ENCODE peak calls at places on chromosomes 6 and 20, in four cellular contexts. One of them, this sample, is unnamed.

GRCh38 chr6:157227202-157228166 is 95.8 kb downstream of the TMEM242 start:
- DNase-seq in CD8-positive, alpha-beta T cell: no peak
- DNase-seq in ELR: peak; percentile 36
- DNase-seq in GM10248: no peak
- DNase-seq in this sample: no peak

GRCh38 chr6:145752638-145753037 is 17.3 kb upstream of the EPM2A start:
- DNase-seq in CD8-positive, alpha-beta T cell: no peak
- DNase-seq in ELR: no peak
- DNase-seq in GM10248: no peak
- DNase-seq in this sample: no peak

GRCh38 chr6:61940919-61941318 is 345.1 kb downstream of the KHDRBS2 start:
- DNase-seq in CD8-positive, alpha-beta T cell: no peak
- DNase-seq in ELR: no peak
- DNase-seq in GM10248: no peak
- DNase-seq in this sample: no peak

GRCh38 chr20:3250091-3250504 is 11.1 kb upstream of the SLC4A11 start:
- DNase-seq in CD8-positive, alpha-beta T cell: no peak
- DNase-seq in ELR: peak; percentile 46
- DNase-seq in GM10248: no peak
- DNase-seq in this sample: no peak

GRCh38 chr6:37576336-37576737 is 76.6 kb upstream of the CCDC167 start:
- DNase-seq in CD8-positive, alpha-beta T cell: no peak
- DNase-seq in ELR: peak; percentile 97
- DNase-seq in GM10248: no peak
- DNase-seq in this sample: peak; percentile 91

GRCh38 chr6:104566411-104566810 is 293.3 kb downstream of the HACE1 start:
- DNase-seq in CD8-positive, alpha-beta T cell: no peak
- DNase-seq in ELR: peak; percentile 76
- DNase-seq in GM10248: no peak
- DNase-seq in this sample: peak; percentile 19

GRCh38 chr20:12999201-12999600 is 9.6 kb upstream of the SPTLC3 start:
- DNase-seq in CD8-positive, alpha-beta T cell: no peak
- DNase-seq in ELR: no peak
- DNase-seq in GM10248: no peak
- DNase-seq in this sample: no peak

GRCh38 chr20:51122931-51123658 is 100.2 kb upstream of the KCNG1 start:
- DNase-seq in CD8-positive, alpha-beta T cell: no peak
- DNase-seq in ELR: no peak
- DNase-seq in GM10248: no peak
- DNase-seq in this sample: no peak

GRCh38 chr20:40293740-40294139 is 395.3 kb downstream of the MAFB start:
- DNase-seq in CD8-positive, alpha-beta T cell: no peak
- DNase-seq in ELR: no peak
- DNase-seq in GM10248: no peak
- DNase-seq in this sample: no peak

GRCh38 chr6:108961985-108962384 is 113.8 kb downstream of the ARMC2 start:
- DNase-seq in CD8-positive, alpha-beta T cell: no peak
- DNase-seq in ELR: peak; percentile 80
- DNase-seq in GM10248: no peak
- DNase-seq in this sample: peak; percentile 66

GRCh38 chr6:134908906-134909516 is 40.9 kb downstream of the ALDH8A1 start:
- DNase-seq in CD8-positive, alpha-beta T cell: no peak
- DNase-seq in ELR: peak; percentile 96
- DNase-seq in GM10248: no peak
- DNase-seq in this sample: peak; percentile 99

GRCh38 chr6:135163440-135163738 is 17.7 kb upstream of the MYB start:
- DNase-seq in CD8-positive, alpha-beta T cell: peak; percentile 76
- DNase-seq in ELR: no peak
- DNase-seq in GM10248: peak; percentile 58
- DNase-seq in this sample: no peak

GRCh38 chr20:49573900-49574416 is 6.0 kb upstream of the PTGIS start:
- DNase-seq in CD8-positive, alpha-beta T cell: no peak
- DNase-seq in ELR: peak; percentile 45
- DNase-seq in GM10248: no peak
- DNase-seq in this sample: peak; percentile 35

GRCh38 chr6:92433911-92434310 is 985.4 kb downstream of the EPHA7 start:
- DNase-seq in CD8-positive, alpha-beta T cell: no peak
- DNase-seq in ELR: no peak
- DNase-seq in GM10248: no peak
- DNase-seq in this sample: no peak

GRCh38 chr20:6698056-6698455 is 69.4 kb upstream of the BMP2 start:
- DNase-seq in CD8-positive, alpha-beta T cell: no peak
- DNase-seq in ELR: no peak
- DNase-seq in GM10248: no peak
- DNase-seq in this sample: no peak

GRCh38 chr6:131258816-131259476 is 123.7 kb downstream of the AKAP7 start:
- DNase-seq in CD8-positive, alpha-beta T cell: no peak
- DNase-seq in ELR: no peak
- DNase-seq in GM10248: no peak
- DNase-seq in this sample: no peak

GRCh38 chr6:52802806-52803205 is 810 bp downstream of the GSTA1 start:
- DNase-seq in CD8-positive, alpha-beta T cell: no peak
- DNase-seq in ELR: no peak
- DNase-seq in GM10248: no peak
- DNase-seq in this sample: no peak

GRCh38 chr6:30725713-30726505 is 5.8 kb downstream of the TUBB start:
- DNase-seq in CD8-positive, alpha-beta T cell: no peak
- DNase-seq in ELR: peak; percentile 84
- DNase-seq in GM10248: no peak
- DNase-seq in this sample: peak; percentile 74

GRCh38 chr20:50987493-50988210 is 29.0 kb downstream of the MOCS3 start:
- DNase-seq in CD8-positive, alpha-beta T cell: peak; percentile 49
- DNase-seq in ELR: peak; percentile 91
- DNase-seq in GM10248: peak; percentile 74
- DNase-seq in this sample: peak; percentile 87

This sample was measured in EL.